ENCODE peak calls at places on chromosomes 4 and X, in eight cellular contexts. I is lung, B is AG09309, U is cardiac fibroblast, J is IMR-90, O is body of pancreas, M is fibroblast of the aortic adventitia, C is BE2C. V is an unnamed sample.
A peak's percentile ranks its signal among the peaks of the same experiment; 100 is the strongest.

GRCh38 chr4:15753786-15754185 is 24.3 kb upstream of the CD38 start:
- DNase-seq in I (no peak), B (no peak), U (no peak), J (peak; percentile 6), O (peak; percentile 30), M (peak; percentile 33), C (no peak), V (no peak)

GRCh38 chr4:36568575-36568974 is 287.2 kb downstream of the DTHD1 start:
- DNase-seq in I (no peak), B (no peak), U (no peak), J (no peak), O (no peak), M (no peak), C (no peak), V (no peak)

GRCh38 chr4:52102587-52102986 is 51.5 kb downstream of the SPATA18 start:
- DNase-seq in I (no peak), B (no peak), U (peak; percentile 91), J (peak; percentile 23), O (no peak), M (peak; percentile 33), C (no peak), V (peak; percentile 56)

GRCh38 chrX:40009462-40009851 is 88.3 kb downstream of the BCOR start:
- DNase-seq in I (no peak), B (no peak), U (no peak), J (no peak), O (no peak), M (no peak), C (peak; percentile 60), V (no peak)

GRCh38 chr4:73606465-73606974 is 13.7 kb downstream of the RASSF6 start:
- DNase-seq in I (no peak), B (no peak), U (no peak), J (no peak), O (peak; percentile 6), M (no peak), C (no peak), V (no peak)

GRCh38 chr4:87211249-87211952 is 9.0 kb downstream of the KLHL8 start:
- DNase-seq in I (no peak), B (no peak), U (no peak), J (no peak), O (no peak), M (peak; percentile 55), C (no peak), V (no peak)

GRCh38 chrX:34467437-34467836 is 189.6 kb downstream of the TMEM47 start:
- DNase-seq in I (no peak), B (no peak), U (peak; percentile 62), J (no peak), O (no peak), M (no peak), C (no peak), V (no peak)

GRCh38 chr4:104491396-104491821 is 3.3 kb downstream of the CXXC4 start:
- DNase-seq in I (no peak), B (no peak), U (peak; percentile 2), J (no peak), O (no peak), M (no peak), C (peak; percentile 71), V (no peak)

GRCh38 chr4:140095694-140096482 is 58.1 kb downstream of the MAML3 start:
- DNase-seq in I (no peak), B (peak; percentile 70), U (peak; percentile 99), J (peak; percentile 100), O (peak; percentile 56), M (peak; percentile 93), C (peak; percentile 37), V (no peak)

GRCh38 chrX:104742345-104742744 is 176.3 kb downstream of the IL1RAPL2 start:
- DNase-seq in I (no peak), B (no peak), U (no peak), J (no peak), O (peak; percentile 1), M (no peak), C (no peak), V (peak; percentile 27)

DNA sequence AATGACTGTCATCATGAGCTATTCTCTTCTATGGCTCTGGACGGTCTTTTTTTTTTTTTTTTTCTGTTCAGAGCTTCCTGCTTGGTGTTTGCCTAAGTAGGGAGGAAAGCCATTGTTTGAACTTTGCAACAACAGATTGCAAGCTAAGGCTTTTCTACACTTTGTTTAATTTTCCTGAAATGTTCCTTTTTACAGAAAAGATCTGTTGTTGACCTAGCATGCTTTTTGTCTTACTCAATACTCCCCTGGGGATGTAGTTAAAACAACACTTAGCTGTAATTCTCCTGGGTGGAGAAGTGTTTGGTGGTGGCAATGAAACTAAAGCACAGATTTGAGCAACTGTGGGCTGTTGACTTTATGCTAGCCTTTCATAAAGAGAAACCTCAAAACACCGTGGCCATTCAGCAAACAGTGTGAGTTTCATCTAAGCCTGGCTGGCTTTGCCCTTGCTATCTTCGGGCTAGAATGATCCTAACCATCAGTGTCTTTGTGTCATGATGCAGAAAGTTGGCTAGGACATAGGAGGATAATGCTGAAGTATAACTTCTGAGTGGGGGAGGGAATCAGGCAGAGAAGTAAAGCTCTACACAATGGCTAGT is 110.5 kb downstream of the ANXA3 start:
- DNase-seq in I (no peak), B (peak; percentile 58), U (peak; percentile 88), J (peak; percentile 33), O (no peak), M (peak; percentile 68), C (no peak), V (no peak)
- H3K4me3 ChIP-seq in I (no peak overlapping the region), B (no peak overlapping the region), U (no peak overlapping the region), J (no peak overlapping the region), O (no peak overlapping the region), M (no peak overlapping the region), C (no peak overlapping the region), V (no peak overlapping the region)

GRCh38 chrX:13689519-13690211 is 737 bp downstream of the RAB9A start:
- DNase-seq in I (no peak), B (no peak), U (peak; percentile 32), J (peak; percentile 40), O (no peak), M (peak; percentile 63), C (no peak), V (no peak)

GRCh38 chrX:13691845-13692334 is 3.0 kb downstream of the RAB9A start:
- DNase-seq in I (no peak), B (no peak), U (no peak), J (no peak), O (peak; percentile 11), M (no peak), C (no peak), V (no peak)

GRCh38 chrX:13688772-13689518 is at the start of gene RAB9A:
- DNase-seq in I (peak; percentile 86), B (no peak), U (peak; percentile 66), J (peak; percentile 68), O (peak; percentile 84), M (peak; percentile 66), C (peak; percentile 88), V (no peak)

GRCh38 chrX:13692771-13693231 is 3.9 kb downstream of the RAB9A start:
- DNase-seq in I (no peak), B (no peak), U (no peak), J (no peak), O (no peak), M (no peak), C (no peak), V (no peak)

GRCh38 chrX:13690836-13691235 is 1.9 kb downstream of the RAB9A start:
- DNase-seq in I (no peak), B (no peak), U (no peak), J (no peak), O (no peak), M (no peak), C (no peak), V (no peak)
- TF ChIP-seq CTCF in I (no peak), B (peak; percentile 12), U (no peak), J (no peak), O (peak; percentile 10), M (peak; percentile 26), C (no peak), V (peak; percentile 40)

GRCh38 chr4:170386974-170387373 is 297.2 kb upstream of the AADAT start:
- DNase-seq in I (no peak), B (no peak), U (peak; percentile 53), J (peak; percentile 46), O (no peak), M (no peak), C (no peak), V (no peak)
- H3K4me3 ChIP-seq in I (no peak overlapping the region), B (no peak overlapping the region), U (no peak overlapping the region), J (no peak overlapping the region), O (no peak overlapping the region), M (no peak overlapping the region), C (no peak overlapping the region), V (no peak overlapping the region)

DNA sequence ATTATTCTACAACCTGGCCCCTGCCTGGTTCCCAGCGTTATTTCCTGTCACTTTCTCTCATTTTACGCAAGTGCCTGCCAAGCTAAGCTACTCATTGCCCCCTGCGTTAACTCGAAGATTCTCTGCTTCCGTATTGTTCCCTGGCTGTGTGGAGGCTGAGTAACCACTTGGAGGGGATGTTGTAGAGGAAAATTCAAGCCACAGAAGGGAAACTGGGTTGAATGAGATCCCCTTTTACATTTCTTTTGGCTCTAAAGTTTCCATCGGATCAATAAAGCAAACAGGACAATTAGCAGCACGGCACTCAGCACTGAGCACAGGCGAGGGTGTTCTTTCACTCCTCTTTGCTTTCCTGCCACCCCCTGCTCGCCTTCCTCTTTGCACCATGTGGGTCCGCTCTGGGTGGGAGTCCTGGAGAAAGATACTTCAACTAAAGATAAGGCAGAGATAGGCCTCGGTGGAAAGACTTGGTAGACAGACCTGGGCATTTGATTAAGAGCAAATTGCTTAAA is 4.2 kb upstream of the TMSB4X start:
- DNase-seq in I (no peak), B (no peak), U (peak; percentile 78), J (peak; percentile 75), O (peak; percentile 69), M (peak; percentile 74), C (no peak), V (no peak)
- TF ChIP-seq CTCF in I (peak; percentile 38), B (peak; percentile 61), U (peak; percentile 37), J (peak; percentile 59), O (peak; percentile 77), M (peak; percentile 56), C (peak; percentile 36), V (peak; percentile 54)

DNA sequence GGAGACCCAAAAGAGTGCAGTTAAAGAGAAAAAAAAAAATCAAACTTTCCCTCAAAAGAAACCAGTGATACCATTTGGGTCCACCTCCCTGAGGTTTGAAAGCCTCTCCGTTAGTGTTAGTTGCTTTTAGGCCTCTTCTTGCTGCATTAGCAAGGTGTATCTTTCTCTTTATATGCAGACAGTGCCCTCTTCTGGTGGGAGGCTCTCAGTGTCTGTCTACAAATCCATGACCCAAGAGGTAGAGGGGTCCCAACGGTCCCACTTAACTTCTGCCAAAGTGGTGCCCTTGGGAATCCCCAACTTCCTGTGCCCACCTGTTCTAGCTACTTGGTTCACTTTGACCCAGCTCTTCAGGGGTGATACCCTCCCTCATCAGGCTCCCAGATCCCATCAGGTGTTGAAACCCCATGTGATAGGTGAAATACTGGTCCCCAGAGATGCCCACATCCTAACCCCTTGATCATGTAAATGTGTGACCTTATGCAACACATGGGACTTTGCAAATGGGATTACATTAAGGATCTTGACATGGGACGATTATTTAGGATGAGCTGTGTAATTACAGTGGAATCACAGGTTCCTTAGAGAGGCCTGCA is 63.7 kb upstream of the CD99 start:
- DNase-seq in I (no peak), B (no peak), U (peak; percentile 61), J (peak; percentile 27), O (peak; percentile 55), M (peak; percentile 46), C (peak; percentile 7), V (no peak)
- H3K4me3 ChIP-seq in I (no peak overlapping the region), B (no peak overlapping the region), U (no peak overlapping the region), J (no peak overlapping the region), O (no peak overlapping the region), M (no peak overlapping the region), C (no peak overlapping the region), V (no peak overlapping the region)

GRCh38 chrX:88135735-88136134 is 611.3 kb upstream of the CPXCR1 start:
- DNase-seq in I (no peak), B (no peak), U (no peak), J (no peak), O (no peak), M (no peak), C (no peak), V (no peak)
- TF ChIP-seq CTCF in I (no peak), B (no peak), U (no peak), J (peak; percentile 17), O (peak; percentile 36), M (no peak), C (no peak), V (no peak)